ENCODE peak calls at places on chromosome X, in six cellular contexts. J, W, H, D, O and L are unnamed samples.

GRCh38 chrX:144730486-144730885 is 516.8 kb upstream of the SPANXN1 start:
- DNase-seq in O (no peak), W (no peak), H (no peak), D (no peak), J (no peak), L (no peak)

GRCh38 chrX:39639871-39640270 is 457.9 kb downstream of the BCOR start:
- DNase-seq in D (no peak), O (no peak), W (no peak), J (no peak), H (no peak), L (no peak)

GRCh38 chrX:118577041-118577440 is 81.4 kb downstream of the DOCK11 start:
- DNase-seq in H (no peak), D (peak), J (no peak), W (peak), O (no peak), L (peak)

GRCh38 chrX:17669458-17669857 is 67.8 kb upstream of the SCML1 start:
- DNase-seq in O (no peak), D (no peak), W (no peak), H (no peak), J (no peak), L (no peak)

GRCh38 chrX:107708762-107709161 is 66.8 kb downstream of the TSC22D3 start:
- DNase-seq in H (peak), W (no peak), J (no peak), D (peak), O (no peak), L (no peak)

GRCh38 chrX:13188731-13189309 is 131.0 kb downstream of the ATXN3L start:
- DNase-seq in O (no peak), D (no peak), J (no peak), H (no peak), W (no peak), L (no peak)

GRCh38 chrX:125203379-125203736 is 116.3 kb upstream of the TEX13C start:
- DNase-seq in O (no peak), H (peak), D (no peak), W (no peak), J (peak), L (no peak)

GRCh38 chrX:74922922-74923321 is 2.3 kb downstream of the NEXMIF start:
- DNase-seq in D (no peak), J (no peak), O (no peak), H (no peak), W (no peak), L (no peak)

GRCh38 chrX:43333543-43333942 is 322.6 kb upstream of the MAOA start:
- DNase-seq in J (no peak), O (no peak), H (no peak), W (no peak), D (no peak), L (no peak)

GRCh38 chrX:150148749-150149672 is 210.7 kb upstream of the EOLA2 start:
- DNase-seq in J (no peak), H (no peak), O (no peak), D (no peak), W (no peak), L (no peak)

GRCh38 chrX:136168929-136169735 is 21.8 kb downstream of the FHL1 start:
- DNase-seq in H (peak), W (no peak), O (peak), J (peak), D (peak), L (no peak)

GRCh38 chrX:56783450-56783831 is 54.4 kb downstream of the NBDY start:
- DNase-seq in O (peak), W (peak), J (peak), H (peak), D (peak), L (no peak)

GRCh38 chrX:118745570-118745969 is 18.2 kb downstream of the IL13RA1 start:
- DNase-seq in D (no peak), H (no peak), O (no peak), J (no peak), W (no peak), L (no peak)

DNA sequence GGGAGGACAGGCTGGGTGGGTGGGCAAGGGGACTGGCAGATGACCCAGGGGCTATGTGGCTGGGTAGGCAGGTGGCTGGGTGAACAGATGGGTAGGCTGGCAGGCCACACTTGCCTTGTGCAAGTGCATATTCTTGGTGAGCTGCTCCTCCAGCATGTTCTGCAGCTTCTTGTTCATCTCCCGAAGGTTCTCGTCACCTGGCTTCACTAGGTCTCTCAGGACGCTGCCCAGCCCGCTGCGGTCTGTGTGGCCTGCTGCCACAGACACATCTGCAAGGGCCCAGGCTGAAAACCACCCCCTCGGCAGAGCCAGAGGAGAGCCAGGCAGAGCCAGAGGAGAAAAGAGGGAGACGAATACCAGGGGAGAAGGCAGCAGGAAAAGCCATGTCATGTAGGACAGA is 3.4 kb upstream of the KCND1 start:
- DNase-seq in W (no peak), D (no peak), O (no peak), H (no peak), J (no peak), L (no peak)
- TF ChIP-seq EP300 in W (no peak), D (no peak), O (no peak), H (no peak), J (no peak), L (no peak)

GRCh38 chrX:53193093-53193492 is 31.9 kb downstream of the KDM5C start:
- DNase-seq in W (no peak), D (no peak), J (no peak), H (no peak), O (no peak), L (no peak)
- TF ChIP-seq POLR2AphosphoS5 in W (no peak), D (no peak), J (no peak), H (no peak), O (no peak), L (no peak)

DNA sequence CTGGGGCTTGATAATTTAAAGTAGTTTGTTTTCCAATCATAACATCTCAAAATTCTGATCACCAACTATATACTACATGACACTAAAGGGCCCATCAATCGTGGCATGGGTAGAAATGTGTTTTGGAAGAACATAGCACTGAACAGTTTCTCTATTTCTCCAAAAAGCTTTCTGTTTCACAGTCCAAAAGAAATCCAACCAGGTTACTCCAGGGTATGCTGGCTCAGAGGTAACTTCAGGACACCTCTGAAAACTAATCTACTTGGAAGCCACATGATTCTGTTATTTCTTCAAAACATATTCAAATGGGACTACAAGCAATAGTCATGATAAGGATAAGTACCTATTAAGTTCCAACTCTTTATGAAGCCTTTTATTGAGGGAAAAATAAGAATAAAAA is 8.3 kb downstream of the PHKA1 start:
- DNase-seq in H (no peak), J (no peak), W (no peak), D (no peak), O (no peak), L (no peak)
- TF ChIP-seq EP300 in H (no peak), J (no peak), W (no peak), D (no peak), O (no peak), L (no peak)

DNA sequence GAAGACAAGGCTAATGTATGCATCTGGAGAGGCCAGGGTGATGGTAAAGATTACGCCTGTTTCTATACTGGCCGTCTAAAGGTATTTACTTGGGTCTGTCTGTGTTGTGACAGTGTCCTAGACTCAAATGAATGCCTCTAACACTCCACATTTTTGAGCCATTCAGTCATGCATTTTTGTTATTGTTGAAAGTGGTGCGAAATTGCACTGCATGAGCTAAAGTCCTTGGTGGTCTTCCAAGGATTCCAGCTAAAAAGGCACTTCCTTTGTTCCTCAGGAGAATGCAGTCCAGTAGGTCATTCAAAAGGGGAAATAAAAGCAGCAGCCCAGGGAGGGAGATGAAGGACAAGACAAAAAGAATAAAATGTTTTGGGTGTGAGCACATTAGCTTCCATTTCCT is 3.0 kb downstream of the GPC4 start:
- DNase-seq in H (no peak), O (no peak), J (no peak), D (no peak), W (no peak), L (no peak)
- TF ChIP-seq POLR2AphosphoS5 in H (no peak), O (no peak), J (no peak), D (no peak), W (no peak), L (no peak)